ENCODE peak calls at places on chromosomes 12 and 14, in five cellular contexts. S is A673, Y is neural progenitor cell, K is upper lobe of right lung, F is AG09309. N is an unnamed sample.

GRCh38 chr12:18907793-18908580 is 170.1 kb downstream of the CAPZA3 start:
- DNase-seq in S (no peak), Y (no peak), K (no peak), F (no peak), N (no peak)

GRCh38 chr14:55423969-55424368 is 12.3 kb upstream of the ATG14 start:
- DNase-seq in S (no peak), Y (no peak), K (no peak), F (no peak), N (no peak)

GRCh38 chr14:38507299-38507698 is 251.4 kb upstream of the CLEC14A start:
- DNase-seq in S (no peak), Y (peak; percentile 15), K (no peak), F (no peak), N (no peak)

GRCh38 chr12:94704452-94704871 is 54.1 kb upstream of the TMCC3 start:
- DNase-seq in S (no peak), Y (no peak), K (no peak), F (peak; percentile 13), N (no peak)

GRCh38 chr14:55600784-55601561 is 21.0 kb downstream of the KTN1 start:
- DNase-seq in S (peak; percentile 61), Y (no peak), K (no peak), F (no peak), N (no peak)

GRCh38 chr12:113270709-113271009 is 49.4 kb downstream of the TPCN1 start:
- DNase-seq in S (no peak), Y (no peak), K (peak; percentile 56), F (no peak), N (peak; percentile 33)

GRCh38 chr12:98820005-98820404 is 174.9 kb downstream of the APAF1 start:
- DNase-seq in S (peak; percentile 41), Y (peak; percentile 54), K (no peak), F (no peak), N (no peak)

GRCh38 chr14:68779761-68780323 is 13.0 kb downstream of the ZFP36L1 start:
- DNase-seq in S (no peak), Y (no peak), K (no peak), F (peak; percentile 92), N (no peak)

GRCh38 chr12:28294300-28294699 is 104.0 kb downstream of the CCDC91 start:
- DNase-seq in S (no peak), Y (no peak), K (no peak), F (no peak), N (no peak)

DNA sequence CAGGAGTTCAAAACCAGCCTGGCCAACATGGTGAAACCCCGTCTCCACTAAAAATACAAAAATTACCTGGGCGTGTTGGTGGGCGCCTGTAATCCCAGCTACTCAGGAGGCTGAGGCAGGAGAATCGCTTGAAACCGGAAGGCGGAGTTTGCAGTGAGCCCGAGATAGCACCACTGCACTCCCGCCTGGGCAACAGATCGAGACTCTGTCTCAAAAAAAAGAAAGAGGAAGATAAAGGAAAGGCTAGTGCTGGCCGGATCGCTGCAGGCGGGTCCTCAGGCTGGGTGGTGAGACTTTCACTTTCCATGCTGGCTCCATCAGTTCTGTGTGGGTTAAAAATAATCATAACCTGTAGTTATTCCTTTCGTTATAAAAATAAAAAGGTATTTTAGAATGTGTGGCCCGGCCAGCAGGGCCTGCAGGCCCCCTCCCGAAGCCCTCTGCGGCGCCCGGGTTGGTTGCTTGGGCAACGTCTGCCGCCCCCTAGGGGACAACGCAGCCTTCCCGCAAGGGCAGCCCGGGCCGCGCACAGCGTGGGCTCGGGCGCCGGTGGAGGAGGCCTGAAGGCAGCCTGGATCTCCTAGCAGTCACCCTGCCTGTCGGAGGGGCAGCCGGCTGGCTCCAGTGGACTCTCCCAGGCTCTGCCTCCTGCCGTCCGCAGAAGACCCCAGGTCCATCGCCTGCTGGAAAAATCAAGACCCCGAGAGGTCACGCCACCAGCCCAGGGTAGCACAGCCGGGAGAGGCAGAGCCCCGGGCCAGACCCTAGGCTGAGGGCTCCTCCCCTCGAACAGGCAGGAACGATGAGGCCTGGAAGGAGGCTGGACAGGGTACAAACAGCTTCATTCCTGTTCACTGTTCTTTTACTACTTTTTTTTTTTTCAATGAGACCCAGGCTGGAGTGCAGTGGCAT is 5.0 kb upstream of the SLC25A47 start:
- DNase-seq in S (peak; percentile 77), Y (peak; percentile 80), K (peak; percentile 90), F (no peak), N (peak; percentile 88)
- H3K4me3 ChIP-seq in S (no peak overlapping the region), Y (no peak overlapping the region), K (peak overlapping the region; percentile 46), F (no peak overlapping the region), N (no peak overlapping the region)

GRCh38 chr14:102929349-102930137 is 7.1 kb downstream of the AMN start:
- DNase-seq in S (no peak), Y (peak; percentile 43), K (no peak), F (no peak), N (no peak)
- H3K4me3 ChIP-seq in S (peak overlapping the region; percentile 51), Y (peak overlapping the region; percentile 75), K (peak overlapping the region; percentile 52), F (no peak overlapping the region), N (no peak overlapping the region)

DNA sequence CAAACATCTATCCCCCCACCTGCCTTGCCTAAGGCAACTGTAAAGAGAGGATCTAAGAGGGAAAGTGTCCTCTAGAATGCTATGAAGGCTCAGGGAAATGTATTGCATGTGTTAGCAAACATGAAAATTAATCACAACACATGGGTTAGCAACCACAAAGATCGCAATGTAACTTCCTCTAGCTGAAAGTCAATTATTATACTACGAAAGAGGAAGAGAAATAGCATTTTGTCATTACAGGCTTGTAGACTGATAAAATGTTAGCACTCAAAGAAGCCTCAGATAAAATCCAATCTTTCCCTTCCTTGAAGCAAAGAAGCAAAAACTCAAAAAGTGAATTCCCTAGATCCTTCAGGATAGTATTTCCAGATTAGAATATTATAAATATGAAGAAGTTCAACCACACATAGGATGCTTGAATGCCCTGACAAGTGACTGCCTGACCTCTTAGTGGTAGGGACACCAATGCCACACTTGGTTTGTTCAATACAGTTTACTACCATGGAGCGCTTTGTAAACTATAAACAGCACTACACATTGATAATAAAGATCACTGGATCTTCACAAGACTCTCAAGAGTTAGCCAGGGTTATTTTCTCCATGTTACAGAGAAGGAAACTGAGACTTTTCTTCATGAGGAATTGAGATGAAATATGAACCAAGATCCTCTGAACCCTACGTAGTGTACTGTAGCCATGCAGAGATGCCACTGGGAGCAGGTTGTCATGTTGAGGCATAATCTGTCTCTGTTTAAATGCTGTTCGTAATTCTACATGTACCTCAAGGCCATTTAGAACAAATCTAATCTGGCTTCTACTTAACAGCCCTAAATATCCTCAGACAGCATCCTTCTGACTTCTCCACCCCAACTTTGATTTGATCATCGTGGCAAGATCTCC is 100.7 kb downstream of the ITPR2 start:
- DNase-seq in S (no peak), Y (no peak), K (no peak), F (no peak), N (no peak)
- H3K4me3 ChIP-seq in S (no peak overlapping the region), Y (no peak overlapping the region), K (no peak overlapping the region), F (no peak overlapping the region), N (no peak overlapping the region)

GRCh38 chr12:133107121-133107520 is 23.0 kb downstream of the ZNF891 start:
- DNase-seq in S (no peak), Y (no peak), K (no peak), F (no peak), N (no peak)

GRCh38 chr12:133105620-133106019 is 24.5 kb downstream of the ZNF891 start:
- DNase-seq in S (no peak), Y (no peak), K (no peak), F (no peak), N (no peak)

GRCh38 chr12:133108150-133108549 is 21.9 kb downstream of the ZNF891 start:
- DNase-seq in S (no peak), Y (no peak), K (no peak), F (no peak), N (no peak)

GRCh38 chr12:133106253-133106652 is 23.8 kb downstream of the ZNF891 start:
- DNase-seq in S (no peak), Y (no peak), K (no peak), F (no peak), N (no peak)
- H3K4me3 ChIP-seq in S (no peak overlapping the region), Y (peak overlapping the region; percentile 13), K (no peak overlapping the region), F (no peak overlapping the region), N (no peak overlapping the region)